ENCODE peak calls at places on chromosomes 7 and 10, in ten cellular contexts. One of them, this sample, is unnamed.

GRCh38 chr7:96526492-96526891 is 183.2 kb downstream of the SEM1 start:
- DNase-seq in IMR-90: no peak
- DNase-seq in cardiac muscle cell: no peak
- DNase-seq in ovary: no peak
- DNase-seq in fibroblast of mammary gland: no peak
- DNase-seq in AG04450: no peak
- DNase-seq in right atrium auricular region: no peak
- DNase-seq in transverse colon: no peak
- DNase-seq in breast epithelium: no peak
- DNase-seq in HCT116: no peak
- DNase-seq in this sample: no peak

GRCh38 chr7:101536232-101536631 is 92.9 kb downstream of the MYL10 start:
- DNase-seq in fibroblast of mammary gland: no peak
- DNase-seq in HCT116: no peak
- DNase-seq in right atrium auricular region: no peak
- DNase-seq in breast epithelium: no peak
- DNase-seq in ovary: no peak
- DNase-seq in AG04450: no peak
- DNase-seq in transverse colon: no peak
- DNase-seq in cardiac muscle cell: peak; percentile 46
- DNase-seq in IMR-90: no peak
- DNase-seq in this sample: no peak

GRCh38 chr10:90149563-90149962 is 448.2 kb downstream of the KIF20B start:
- DNase-seq in breast epithelium: no peak
- DNase-seq in fibroblast of mammary gland: no peak
- DNase-seq in right atrium auricular region: no peak
- DNase-seq in cardiac muscle cell: no peak
- DNase-seq in IMR-90: no peak
- DNase-seq in transverse colon: no peak
- DNase-seq in ovary: no peak
- DNase-seq in HCT116: no peak
- DNase-seq in AG04450: no peak
- DNase-seq in this sample: no peak

GRCh38 chr7:102287465-102288146 is 938 bp downstream of the SH2B2 start:
- DNase-seq in right atrium auricular region: no peak
- DNase-seq in transverse colon: peak; percentile 43
- DNase-seq in breast epithelium: no peak
- DNase-seq in IMR-90: no peak
- DNase-seq in cardiac muscle cell: peak; percentile 49
- DNase-seq in ovary: no peak
- DNase-seq in HCT116: no peak
- DNase-seq in AG04450: no peak
- DNase-seq in fibroblast of mammary gland: no peak
- DNase-seq in this sample: no peak

GRCh38 chr7:144027070-144027469 is 21.7 kb upstream of the OR2A5 start:
- DNase-seq in right atrium auricular region: no peak
- DNase-seq in fibroblast of mammary gland: peak; percentile 55
- DNase-seq in transverse colon: no peak
- DNase-seq in cardiac muscle cell: peak; percentile 31
- DNase-seq in AG04450: no peak
- DNase-seq in breast epithelium: no peak
- DNase-seq in ovary: no peak
- DNase-seq in HCT116: peak; percentile 28
- DNase-seq in IMR-90: peak; percentile 50
- DNase-seq in this sample: peak; percentile 65

GRCh38 chr7:154484406-154484805 is 432.2 kb downstream of the DPP6 start:
- DNase-seq in breast epithelium: no peak
- DNase-seq in right atrium auricular region: no peak
- DNase-seq in fibroblast of mammary gland: no peak
- DNase-seq in ovary: no peak
- DNase-seq in transverse colon: no peak
- DNase-seq in IMR-90: no peak
- DNase-seq in HCT116: no peak
- DNase-seq in cardiac muscle cell: no peak
- DNase-seq in AG04450: no peak
- DNase-seq in this sample: no peak

GRCh38 chr10:132299381-132300336 is 8.1 kb downstream of the STK32C start:
- DNase-seq in HCT116: no peak
- DNase-seq in ovary: no peak
- DNase-seq in AG04450: no peak
- DNase-seq in right atrium auricular region: no peak
- DNase-seq in cardiac muscle cell: no peak
- DNase-seq in transverse colon: peak; percentile 1
- DNase-seq in IMR-90: no peak
- DNase-seq in breast epithelium: peak; percentile 28
- DNase-seq in fibroblast of mammary gland: no peak
- DNase-seq in this sample: no peak

GRCh38 chr7:69840248-69840647 is 242.0 kb downstream of the AUTS2 start:
- DNase-seq in right atrium auricular region: no peak
- DNase-seq in transverse colon: no peak
- DNase-seq in breast epithelium: no peak
- DNase-seq in HCT116: no peak
- DNase-seq in fibroblast of mammary gland: peak; percentile 46
- DNase-seq in IMR-90: no peak
- DNase-seq in cardiac muscle cell: no peak
- DNase-seq in ovary: no peak
- DNase-seq in AG04450: no peak
- DNase-seq in this sample: no peak

GRCh38 chr10:31623466-31623865 is 304.4 kb downstream of the ZEB1 start:
- DNase-seq in cardiac muscle cell: no peak
- DNase-seq in HCT116: no peak
- DNase-seq in ovary: no peak
- DNase-seq in right atrium auricular region: peak; percentile 74
- DNase-seq in transverse colon: no peak
- DNase-seq in fibroblast of mammary gland: peak; percentile 93
- DNase-seq in breast epithelium: no peak
- DNase-seq in AG04450: no peak
- DNase-seq in IMR-90: peak; percentile 28
- DNase-seq in this sample: peak; percentile 94

GRCh38 chr10:132305654-132306340 is 2.0 kb downstream of the STK32C start:
- DNase-seq in right atrium auricular region: no peak
- DNase-seq in ovary: no peak
- DNase-seq in cardiac muscle cell: no peak
- DNase-seq in fibroblast of mammary gland: no peak
- DNase-seq in transverse colon: no peak
- DNase-seq in AG04450: no peak
- DNase-seq in HCT116: no peak
- DNase-seq in IMR-90: no peak
- DNase-seq in breast epithelium: peak; percentile 36
- DNase-seq in this sample: no peak

GRCh38 chr10:51960494-51960895 is 261.1 kb upstream of the CSTF2T start:
- DNase-seq in ovary: no peak
- DNase-seq in breast epithelium: no peak
- DNase-seq in right atrium auricular region: no peak
- DNase-seq in transverse colon: no peak
- DNase-seq in fibroblast of mammary gland: peak; percentile 84
- DNase-seq in AG04450: peak; percentile 33
- DNase-seq in IMR-90: peak; percentile 76
- DNase-seq in cardiac muscle cell: peak; percentile 52
- DNase-seq in HCT116: peak; percentile 10
- DNase-seq in this sample: peak; percentile 87

GRCh38 chr10:65900271-65900670 is 1025.6 kb upstream of the LRRTM3 start:
- DNase-seq in ovary: no peak
- DNase-seq in cardiac muscle cell: no peak
- DNase-seq in transverse colon: no peak
- DNase-seq in right atrium auricular region: no peak
- DNase-seq in AG04450: no peak
- DNase-seq in IMR-90: no peak
- DNase-seq in breast epithelium: no peak
- DNase-seq in fibroblast of mammary gland: no peak
- DNase-seq in HCT116: no peak
- DNase-seq in this sample: no peak

GRCh38 chr10:65903620-65904019 is 1022.2 kb upstream of the LRRTM3 start:
- DNase-seq in AG04450: no peak
- DNase-seq in IMR-90: no peak
- DNase-seq in HCT116: no peak
- DNase-seq in fibroblast of mammary gland: no peak
- DNase-seq in cardiac muscle cell: no peak
- DNase-seq in breast epithelium: no peak
- DNase-seq in transverse colon: no peak
- DNase-seq in right atrium auricular region: no peak
- DNase-seq in ovary: no peak
- DNase-seq in this sample: no peak

GRCh38 chr10:65894379-65894778 is 1031.5 kb upstream of the LRRTM3 start:
- DNase-seq in AG04450: no peak
- DNase-seq in transverse colon: no peak
- DNase-seq in HCT116: no peak
- DNase-seq in breast epithelium: no peak
- DNase-seq in ovary: no peak
- DNase-seq in right atrium auricular region: no peak
- DNase-seq in IMR-90: no peak
- DNase-seq in fibroblast of mammary gland: no peak
- DNase-seq in cardiac muscle cell: no peak
- DNase-seq in this sample: no peak

DNA sequence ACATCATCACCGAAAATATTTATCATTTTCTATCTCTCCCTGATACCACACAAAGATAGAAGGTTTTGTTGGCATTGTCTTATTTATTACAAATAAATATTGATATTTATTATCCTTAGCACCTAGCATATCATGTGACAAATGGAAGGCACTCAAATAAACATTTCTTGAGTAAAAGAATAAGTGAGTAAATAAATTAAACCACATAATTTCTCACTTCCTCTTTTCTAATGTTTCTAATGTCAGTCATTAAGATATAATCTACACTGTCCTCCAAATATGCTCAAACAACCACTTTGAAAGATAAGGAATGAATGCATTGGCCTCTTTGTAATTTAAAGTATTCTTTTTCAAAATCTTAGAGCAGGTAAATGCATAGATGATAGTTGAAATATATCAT is 1027.8 kb upstream of the LRRTM3 start:
- DNase-seq in right atrium auricular region: no peak
- DNase-seq in fibroblast of mammary gland: no peak
- DNase-seq in breast epithelium: no peak
- DNase-seq in cardiac muscle cell: no peak
- DNase-seq in transverse colon: no peak
- DNase-seq in AG04450: no peak
- DNase-seq in HCT116: no peak
- DNase-seq in ovary: no peak
- DNase-seq in IMR-90: no peak
- DNase-seq in this sample: no peak
- TF ChIP-seq CTCF in right atrium auricular region: no peak
- TF ChIP-seq CTCF in fibroblast of mammary gland: no peak
- TF ChIP-seq CTCF in breast epithelium: no peak
- TF ChIP-seq CTCF in cardiac muscle cell: no peak
- TF ChIP-seq CTCF in transverse colon: no peak
- TF ChIP-seq CTCF in AG04450: no peak
- TF ChIP-seq CTCF in HCT116: no peak
- TF ChIP-seq CTCF in ovary: no peak
- TF ChIP-seq CTCF in IMR-90: no peak
- TF ChIP-seq CTCF in this sample: no peak

GRCh38 chr7:94655562-94655883 is 410 bp downstream of the SGCE start:
- DNase-seq in HCT116: no peak
- DNase-seq in AG04450: no peak
- DNase-seq in fibroblast of mammary gland: no peak
- DNase-seq in ovary: no peak
- DNase-seq in right atrium auricular region: no peak
- DNase-seq in breast epithelium: no peak
- DNase-seq in transverse colon: no peak
- DNase-seq in cardiac muscle cell: no peak
- DNase-seq in IMR-90: no peak
- DNase-seq in this sample: no peak
- H3K4me3 ChIP-seq in HCT116: peak overlapping the region; percentile 57
- H3K4me3 ChIP-seq in AG04450: peak overlapping the region; percentile 75
- H3K4me3 ChIP-seq in fibroblast of mammary gland: peak overlapping the region; percentile 69
- H3K4me3 ChIP-seq in ovary: peak overlapping the region; percentile 66
- H3K4me3 ChIP-seq in right atrium auricular region: peak overlapping the region; percentile 75
- H3K4me3 ChIP-seq in breast epithelium: peak overlapping the region; percentile 58
- H3K4me3 ChIP-seq in transverse colon: peak overlapping the region; percentile 21
- H3K4me3 ChIP-seq in cardiac muscle cell: peak overlapping the region; percentile 51
- H3K4me3 ChIP-seq in IMR-90: peak overlapping the region; percentile 72
- H3K4me3 ChIP-seq in this sample: peak overlapping the region; percentile 80

DNA sequence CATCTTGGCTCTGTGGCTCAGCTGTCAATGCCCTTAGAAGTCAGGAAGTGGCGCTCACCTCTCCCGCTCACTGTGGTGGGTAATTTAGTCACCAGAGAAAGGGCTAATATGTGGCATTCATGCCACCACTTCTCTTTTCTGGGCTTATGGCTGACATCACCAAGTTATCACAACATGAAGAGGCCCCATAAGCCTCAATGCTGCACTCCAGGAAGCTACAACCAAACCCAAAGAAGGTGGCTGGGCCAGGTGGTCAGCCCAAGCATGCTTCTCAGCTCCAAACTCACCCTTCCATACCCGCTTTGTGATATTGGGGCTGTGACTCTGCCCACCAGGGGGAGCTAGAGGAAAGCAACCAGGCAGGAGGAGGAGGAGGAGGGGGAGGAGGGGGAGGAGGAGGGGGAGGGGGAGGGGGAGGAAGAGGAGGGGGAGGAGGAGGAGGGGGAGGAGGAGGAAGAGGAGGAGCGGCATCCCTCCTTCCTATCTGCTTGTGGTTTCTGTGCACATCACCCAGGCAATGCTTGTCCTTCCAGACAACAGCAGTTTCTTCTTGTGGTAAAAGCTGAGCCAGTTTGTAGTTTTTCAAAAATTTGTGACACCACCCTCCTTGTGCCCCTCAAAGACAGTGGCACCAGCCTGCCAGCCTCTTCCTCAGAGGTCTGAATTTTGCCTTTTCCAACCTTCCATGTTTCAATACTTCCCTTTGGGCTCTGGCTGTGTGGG is 42.1 kb downstream of the CYP26A1 start:
- DNase-seq in AG04450: no peak
- DNase-seq in right atrium auricular region: peak; percentile 68
- DNase-seq in HCT116: peak; percentile 74
- DNase-seq in IMR-90: peak; percentile 32
- DNase-seq in cardiac muscle cell: peak; percentile 64
- DNase-seq in breast epithelium: peak; percentile 58
- DNase-seq in fibroblast of mammary gland: peak; percentile 60
- DNase-seq in transverse colon: peak; percentile 75
- DNase-seq in ovary: no peak
- DNase-seq in this sample: peak; percentile 63
- TF ChIP-seq CTCF in AG04450: peak; percentile 42
- TF ChIP-seq CTCF in right atrium auricular region: peak; percentile 58
- TF ChIP-seq CTCF in HCT116: peak; percentile 57
- TF ChIP-seq CTCF in IMR-90: peak; percentile 50
- TF ChIP-seq CTCF in cardiac muscle cell: peak; percentile 58
- TF ChIP-seq CTCF in breast epithelium: no peak
- TF ChIP-seq CTCF in fibroblast of mammary gland: peak; percentile 68
- TF ChIP-seq CTCF in transverse colon: peak; percentile 52
- TF ChIP-seq CTCF in ovary: no peak
- TF ChIP-seq CTCF in this sample: peak; percentile 77

DNA sequence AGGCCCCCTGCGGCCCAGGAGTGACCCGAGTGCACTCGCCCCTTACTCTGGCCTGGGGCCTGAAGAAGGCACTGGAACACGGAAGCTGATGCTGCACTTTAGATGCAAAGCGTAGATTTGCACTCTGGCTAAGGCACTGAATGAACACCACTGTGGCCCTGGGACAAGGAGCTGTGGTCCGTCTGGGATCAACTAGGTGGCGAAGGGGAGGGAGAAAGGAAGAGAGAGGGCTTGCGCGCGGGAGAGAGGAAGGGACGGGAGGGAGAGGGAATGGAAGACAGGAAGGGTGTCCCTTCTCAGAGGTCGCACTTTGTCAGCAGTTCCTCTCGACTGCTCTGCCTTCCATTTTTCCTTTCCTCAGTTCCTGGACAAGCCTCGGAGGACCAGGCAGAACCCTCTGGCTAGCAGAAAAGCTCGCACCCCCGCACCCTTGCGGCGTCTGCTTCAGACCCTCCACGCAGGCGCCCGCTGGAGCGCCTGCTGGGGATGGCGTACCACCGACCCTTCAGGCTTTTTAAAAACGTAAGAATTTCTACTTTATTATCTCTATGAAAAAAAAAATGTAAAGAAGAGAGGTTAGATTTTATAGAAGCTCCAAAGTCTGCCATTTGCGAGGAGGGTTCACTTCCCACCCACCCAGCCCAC is 1.2 kb downstream of the FERD3L start:
- DNase-seq in cardiac muscle cell: no peak
- DNase-seq in HCT116: no peak
- DNase-seq in fibroblast of mammary gland: no peak
- DNase-seq in IMR-90: no peak
- DNase-seq in AG04450: no peak
- DNase-seq in ovary: no peak
- DNase-seq in transverse colon: no peak
- DNase-seq in breast epithelium: no peak
- DNase-seq in right atrium auricular region: no peak
- DNase-seq in this sample: no peak
- H3K4me3 ChIP-seq in cardiac muscle cell: peak overlapping the region; percentile 11
- H3K4me3 ChIP-seq in HCT116: no peak overlapping the region
- H3K4me3 ChIP-seq in fibroblast of mammary gland: peak overlapping the region; percentile 27
- H3K4me3 ChIP-seq in IMR-90: no peak overlapping the region
- H3K4me3 ChIP-seq in AG04450: peak overlapping the region; percentile 3
- H3K4me3 ChIP-seq in ovary: no peak overlapping the region
- H3K4me3 ChIP-seq in transverse colon: no peak overlapping the region
- H3K4me3 ChIP-seq in breast epithelium: peak overlapping the region; percentile 21
- H3K4me3 ChIP-seq in right atrium auricular region: peak overlapping the region; percentile 32
- H3K4me3 ChIP-seq in this sample: peak overlapping the region; percentile 13

This sample was measured in fibroblast of the aortic adventitia.